ENCODE peak calls at places on chromosomes 2 and 18, in six cellular contexts. S is skeletal muscle cell, B is RKO, W is immature natural killer cell, E is lower lobe of right lung, F is iPS-NIHi11. X is an unnamed sample.

GRCh38 chr2:80102026-80102425 is 202.5 kb downstream of the LRRTM1 start:
- DNase-seq in S (peak), B (peak), W (no peak), E (no peak), F (no peak), X (peak)

GRCh38 chr18:28041366-28041765 is 135.6 kb downstream of the CDH2 start:
- DNase-seq in S (no peak), B (no peak), W (no peak), E (no peak), F (no peak), X (no peak)

GRCh38 chr2:195331124-195331523 is 325.9 kb upstream of the SLC39A10 start:
- DNase-seq in S (no peak), B (no peak), W (no peak), E (no peak), F (no peak), X (no peak)

GRCh38 chr18:61635901-61636528 is 256.8 kb downstream of the RNF152 start:
- DNase-seq in S (no peak), B (peak), W (no peak), E (peak), F (peak), X (peak)

GRCh38 chr18:10936211-10937053 is 212.9 kb downstream of the PIEZO2 start:
- DNase-seq in S (no peak), B (no peak), W (no peak), E (no peak), F (no peak), X (no peak)

GRCh38 chr2:241255542-241256167 is 59.8 kb downstream of the HDLBP start:
- DNase-seq in S (no peak), B (no peak), W (no peak), E (no peak), F (no peak), X (no peak)

GRCh38 chr2:110101280-110101844 is 14.3 kb downstream of the MALL start:
- DNase-seq in S (peak), B (peak), W (no peak), E (peak), F (peak), X (peak)

GRCh38 chr2:20586379-20586715 is 64.6 kb downstream of the HS1BP3 start:
- DNase-seq in S (no peak), B (no peak), W (no peak), E (no peak), F (no peak), X (no peak)

GRCh38 chr2:199861116-199861774 is 10.3 kb upstream of the FTCDNL1 start:
- DNase-seq in S (no peak), B (peak), W (no peak), E (no peak), F (no peak), X (no peak)

GRCh38 chr2:127081826-127082633 is 24.9 kb downstream of the BIN1 start:
- DNase-seq in S (no peak), B (no peak), W (peak), E (no peak), F (no peak), X (no peak)

GRCh38 chr2:44936715-44937687 is 4.5 kb upstream of the SIX3 start:
- DNase-seq in S (no peak), B (no peak), W (no peak), E (no peak), F (no peak), X (no peak)